ENCODE peak calls at places on chromosomes 6 and 20, in five cellular contexts. One of them, this sample, is unnamed.

GRCh38 chr6:166587631-166588413 is 1.3 kb upstream of the RAMACL start:
- DNase-seq in HepG2: no peak
- DNase-seq in SK-N-SH: no peak
- DNase-seq in K562: no peak
- DNase-seq in GM12878: peak; percentile 58
- DNase-seq in this sample: no peak

GRCh38 chr20:15185913-15186312 is 848.5 kb upstream of the FLRT3 start:
- DNase-seq in K562: no peak
- DNase-seq in HepG2: peak; percentile 68
- DNase-seq in GM12878: no peak
- DNase-seq in SK-N-SH: no peak
- DNase-seq in this sample: no peak

GRCh38 chr20:10954137-10954840 is 280.5 kb upstream of the JAG1 start:
- DNase-seq in GM12878: no peak
- DNase-seq in K562: no peak
- DNase-seq in SK-N-SH: no peak
- DNase-seq in HepG2: peak; percentile 18
- DNase-seq in this sample: no peak

GRCh38 chr6:90204327-90204726 is 92.3 kb downstream of the BACH2 start:
- DNase-seq in HepG2: no peak
- DNase-seq in GM12878: no peak
- DNase-seq in SK-N-SH: no peak
- DNase-seq in K562: no peak
- DNase-seq in this sample: no peak

GRCh38 chr20:61531553-61532345 is 279.7 kb downstream of the CDH4 start:
- DNase-seq in SK-N-SH: no peak
- DNase-seq in K562: no peak
- DNase-seq in GM12878: no peak
- DNase-seq in HepG2: no peak
- DNase-seq in this sample: no peak

GRCh38 chr20:20664795-20665194 is 47.6 kb downstream of the RALGAPA2 start:
- DNase-seq in K562: no peak
- DNase-seq in HepG2: peak; percentile 71
- DNase-seq in SK-N-SH: peak; percentile 33
- DNase-seq in GM12878: no peak
- DNase-seq in this sample: peak; percentile 37

GRCh38 chr6:132041706-132042105 is 90.5 kb upstream of the CCN2 start:
- DNase-seq in HepG2: no peak
- DNase-seq in K562: no peak
- DNase-seq in SK-N-SH: no peak
- DNase-seq in GM12878: no peak
- DNase-seq in this sample: no peak

GRCh38 chr6:33344771-33345697 is 27.5 kb upstream of the ZBTB22 start:
- DNase-seq in GM12878: peak; percentile 58
- DNase-seq in K562: peak; percentile 85
- DNase-seq in HepG2: peak; percentile 69
- DNase-seq in SK-N-SH: peak; percentile 68
- DNase-seq in this sample: peak; percentile 64

GRCh38 chr20:37598101-37598530 is 70.4 kb upstream of the BLCAP start:
- DNase-seq in SK-N-SH: peak; percentile 76
- DNase-seq in HepG2: no peak
- DNase-seq in GM12878: no peak
- DNase-seq in K562: no peak
- DNase-seq in this sample: no peak

GRCh38 chr6:15616266-15616665 is 46.6 kb downstream of the DTNBP1 start:
- DNase-seq in HepG2: no peak
- DNase-seq in SK-N-SH: no peak
- DNase-seq in GM12878: no peak
- DNase-seq in K562: no peak
- DNase-seq in this sample: no peak

GRCh38 chr20:63441136-63441776 is 31.2 kb downstream of the KCNQ2 start:
- DNase-seq in SK-N-SH: no peak
- DNase-seq in HepG2: no peak
- DNase-seq in GM12878: peak; percentile 61
- DNase-seq in K562: no peak
- DNase-seq in this sample: no peak

GRCh38 chr6:169976301-169977081 is 225.1 kb downstream of the ERMARD start:
- DNase-seq in K562: no peak
- DNase-seq in GM12878: no peak
- DNase-seq in SK-N-SH: no peak
- DNase-seq in HepG2: no peak
- DNase-seq in this sample: no peak

GRCh38 chr6:46862381-46862780 is 59.4 kb downstream of the ADGRF5 start:
- DNase-seq in SK-N-SH: no peak
- DNase-seq in HepG2: no peak
- DNase-seq in GM12878: no peak
- DNase-seq in K562: no peak
- DNase-seq in this sample: no peak

GRCh38 chr20:5216663-5217062 is 89.9 kb downstream of the CDS2 start:
- DNase-seq in SK-N-SH: no peak
- DNase-seq in HepG2: no peak
- DNase-seq in K562: no peak
- DNase-seq in GM12878: no peak
- DNase-seq in this sample: no peak

GRCh38 chr20:61256819-61257218 is 4.8 kb downstream of the CDH4 start:
- DNase-seq in HepG2: no peak
- DNase-seq in K562: no peak
- DNase-seq in GM12878: no peak
- DNase-seq in SK-N-SH: no peak
- DNase-seq in this sample: no peak

GRCh38 chr20:57920971-57921370 is 211.2 kb upstream of the PMEPA1 start:
- DNase-seq in GM12878: no peak
- DNase-seq in K562: no peak
- DNase-seq in HepG2: no peak
- DNase-seq in SK-N-SH: no peak
- DNase-seq in this sample: no peak

GRCh38 chr20:63979549-63980316 is at the start of gene SAMD10:
- DNase-seq in SK-N-SH: peak; percentile 85
- DNase-seq in K562: peak; percentile 63
- DNase-seq in GM12878: peak; percentile 72
- DNase-seq in HepG2: peak; percentile 70
- DNase-seq in this sample: peak; percentile 88

GRCh38 chr6:144853603-144854002 is 568.5 kb downstream of the UTRN start:
- DNase-seq in HepG2: no peak
- DNase-seq in GM12878: no peak
- DNase-seq in K562: no peak
- DNase-seq in SK-N-SH: no peak
- DNase-seq in this sample: no peak

GRCh38 chr6:139219271-139219729 is 72.5 kb downstream of the TXLNB start:
- DNase-seq in K562: no peak
- DNase-seq in SK-N-SH: peak; percentile 47
- DNase-seq in HepG2: peak; percentile 75
- DNase-seq in GM12878: peak; percentile 82
- DNase-seq in this sample: peak; percentile 28

GRCh38 chr6:27547157-27548075 is 74.5 kb upstream of the ZNF184 start:
- DNase-seq in K562: peak; percentile 39
- DNase-seq in GM12878: peak; percentile 59
- DNase-seq in SK-N-SH: peak; percentile 20
- DNase-seq in HepG2: peak; percentile 67
- DNase-seq in this sample: peak; percentile 42

GRCh38 chr6:157436944-157437336 is 56.0 kb downstream of the ZDHHC14 start:
- DNase-seq in GM12878: no peak
- DNase-seq in HepG2: no peak
- DNase-seq in SK-N-SH: no peak
- DNase-seq in K562: no peak
- DNase-seq in this sample: no peak

GRCh38 chr6:114762145-114762544 is 419.3 kb upstream of the HS3ST5 start:
- DNase-seq in K562: no peak
- DNase-seq in HepG2: no peak
- DNase-seq in SK-N-SH: no peak
- DNase-seq in GM12878: no peak
- DNase-seq in this sample: no peak

GRCh38 chr6:75935473-75935793 is 137.0 kb downstream of the IMPG1 start:
- DNase-seq in HepG2: no peak
- DNase-seq in SK-N-SH: no peak
- DNase-seq in GM12878: no peak
- DNase-seq in K562: no peak
- DNase-seq in this sample: no peak

GRCh38 chr6:163565140-163565539 is 150.6 kb downstream of the QKI start:
- DNase-seq in HepG2: no peak
- DNase-seq in GM12878: no peak
- DNase-seq in K562: no peak
- DNase-seq in SK-N-SH: no peak
- DNase-seq in this sample: no peak

GRCh38 chr20:32960222-32960518 is 44.1 kb downstream of the SUN5 start:
- DNase-seq in SK-N-SH: no peak
- DNase-seq in HepG2: no peak
- DNase-seq in K562: no peak
- DNase-seq in GM12878: no peak
- DNase-seq in this sample: no peak

GRCh38 chr6:76418657-76419217 is 346.3 kb upstream of the IMPG1 start:
- DNase-seq in SK-N-SH: no peak
- DNase-seq in GM12878: no peak
- DNase-seq in K562: no peak
- DNase-seq in HepG2: no peak
- DNase-seq in this sample: no peak

GRCh38 chr20:2899243-2899642 is 26.0 kb downstream of the PTPRA start:
- DNase-seq in HepG2: no peak
- DNase-seq in SK-N-SH: no peak
- DNase-seq in K562: no peak
- DNase-seq in GM12878: peak; percentile 12
- DNase-seq in this sample: no peak

GRCh38 chr6:35148167-35148741 is 7.1 kb upstream of the TCP11 start:
- DNase-seq in GM12878: peak; percentile 32
- DNase-seq in SK-N-SH: no peak
- DNase-seq in K562: no peak
- DNase-seq in HepG2: no peak
- DNase-seq in this sample: no peak

GRCh38 chr6:147504848-147505247 is 3.6 kb upstream of the SAMD5 start:
- DNase-seq in HepG2: no peak
- DNase-seq in K562: no peak
- DNase-seq in GM12878: no peak
- DNase-seq in SK-N-SH: no peak
- DNase-seq in this sample: no peak

DNA sequence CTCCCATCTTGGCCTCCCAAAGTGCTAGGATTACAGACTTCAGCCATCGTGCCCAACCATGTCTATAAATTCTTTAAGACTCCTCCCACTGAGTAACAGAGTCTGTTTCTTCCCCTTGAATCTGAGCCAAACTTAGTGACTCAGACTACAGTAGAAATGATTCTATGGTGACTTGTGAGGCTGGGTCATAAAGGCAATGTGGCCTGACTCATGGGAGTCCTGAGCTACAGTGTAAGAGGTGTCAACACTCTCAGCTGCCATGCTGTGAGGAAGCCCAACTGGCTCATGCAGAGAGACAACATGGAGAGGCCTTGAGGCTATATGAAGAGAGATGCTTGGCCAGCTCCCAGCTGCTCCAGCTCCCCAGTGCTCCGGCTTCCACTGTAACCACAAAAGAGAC is 5.2 kb upstream of the NRSN2 start:
- DNase-seq in K562: no peak
- DNase-seq in SK-N-SH: no peak
- DNase-seq in HepG2: peak; percentile 74
- DNase-seq in GM12878: no peak
- DNase-seq in this sample: peak; percentile 48
- TF ChIP-seq REST in K562: no peak
- TF ChIP-seq REST in SK-N-SH: no peak
- TF ChIP-seq REST in HepG2: no peak
- TF ChIP-seq REST in GM12878: no peak
- TF ChIP-seq REST in this sample: no peak

GRCh38 chr6:39056681-39057080 is 8.1 kb downstream of the GLP1R start:
- DNase-seq in SK-N-SH: no peak
- DNase-seq in HepG2: no peak
- DNase-seq in K562: no peak
- DNase-seq in GM12878: no peak
- DNase-seq in this sample: no peak
- TF ChIP-seq GABPA in SK-N-SH: no peak
- TF ChIP-seq GABPA in HepG2: no peak
- TF ChIP-seq GABPA in K562: no peak
- TF ChIP-seq GABPA in GM12878: no peak
- TF ChIP-seq GABPA in this sample: no peak

GRCh38 chr20:36441416-36441815 is 99.9 kb upstream of the MYL9 start:
- DNase-seq in GM12878: no peak
- DNase-seq in K562: no peak
- DNase-seq in HepG2: no peak
- DNase-seq in SK-N-SH: no peak
- DNase-seq in this sample: no peak

GRCh38 chr20:36439731-36440072 is 101.6 kb upstream of the MYL9 start:
- DNase-seq in GM12878: no peak
- DNase-seq in SK-N-SH: no peak
- DNase-seq in K562: no peak
- DNase-seq in HepG2: no peak
- DNase-seq in this sample: no peak

GRCh38 chr20:36441027-36441414 is 100.3 kb upstream of the MYL9 start:
- DNase-seq in HepG2: no peak
- DNase-seq in SK-N-SH: no peak
- DNase-seq in GM12878: no peak
- DNase-seq in K562: no peak
- DNase-seq in this sample: peak; percentile 35

GRCh38 chr20:36440370-36441026 is 100.8 kb upstream of the MYL9 start:
- DNase-seq in HepG2: no peak
- DNase-seq in GM12878: no peak
- DNase-seq in SK-N-SH: no peak
- DNase-seq in K562: no peak
- DNase-seq in this sample: no peak

GRCh38 chr20:36439040-36439730 is 102.1 kb upstream of the MYL9 start:
- DNase-seq in K562: peak; percentile 74
- DNase-seq in GM12878: no peak
- DNase-seq in HepG2: peak; percentile 59
- DNase-seq in SK-N-SH: peak; percentile 86
- DNase-seq in this sample: no peak
- TF ChIP-seq REST in K562: no peak
- TF ChIP-seq REST in GM12878: no peak
- TF ChIP-seq REST in HepG2: no peak
- TF ChIP-seq REST in SK-N-SH: no peak
- TF ChIP-seq REST in this sample: no peak

GRCh38 chr6:109834595-109835437 is 143.3 kb upstream of the GPR6 start:
- DNase-seq in SK-N-SH: no peak
- DNase-seq in K562: no peak
- DNase-seq in GM12878: no peak
- DNase-seq in HepG2: no peak
- DNase-seq in this sample: no peak
- TF ChIP-seq GABPA in SK-N-SH: no peak
- TF ChIP-seq GABPA in K562: no peak
- TF ChIP-seq GABPA in GM12878: no peak
- TF ChIP-seq GABPA in HepG2: no peak
- TF ChIP-seq GABPA in this sample: no peak

GRCh38 chr6:137866200-137866913 is 702 bp upstream of the TNFAIP3 start:
- DNase-seq in K562: peak; percentile 60
- DNase-seq in SK-N-SH: no peak
- DNase-seq in HepG2: no peak
- DNase-seq in GM12878: no peak
- DNase-seq in this sample: no peak
- TF ChIP-seq REST in K562: peak; percentile 28
- TF ChIP-seq REST in SK-N-SH: no peak
- TF ChIP-seq REST in HepG2: peak; percentile 46
- TF ChIP-seq REST in GM12878: no peak
- TF ChIP-seq REST in this sample: no peak